ENCODE peak calls at places on chromosomes 12 and 14, in ten cellular contexts. T is testis, L is fibroblast of mammary gland, Y is fibroblast of villous mesenchyme, O is GM12878, F is AG10803, C is stomach, S is A549, E is heart right ventricle, J is tibial nerve. D is an unnamed sample.

GRCh38 chr12:76952995-76953394 is 74.2 kb upstream of the CSRP2 start:
- DNase-seq in F (no peak), L (no peak), O (no peak), C (no peak), J (no peak), E (no peak), T (no peak), S (peak), Y (no peak), D (no peak)

GRCh38 chr12:55681142-55682077 is 26.3 kb downstream of the ITGA7 start:
- DNase-seq in T (peak), J (no peak), S (peak), C (peak), E (peak), F (peak), O (no peak), L (peak), Y (peak), D (peak)

GRCh38 chr12:31518680-31519227 is 72.2 kb downstream of the DENND5B start:
- DNase-seq in F (peak), S (peak), T (peak), C (no peak), J (no peak), Y (peak), E (no peak), L (peak), O (no peak), D (peak)

GRCh38 chr12:6821271-6821673 is 349 bp upstream of the GPR162 start:
- DNase-seq in L (peak), J (peak), E (peak), F (peak), O (no peak), T (peak), C (peak), Y (peak), S (peak), D (peak)

GRCh38 chr14:81331229-81332026 is 68.7 kb downstream of the STON2 start:
- DNase-seq in J (no peak), C (no peak), O (no peak), F (no peak), S (no peak), T (no peak), Y (no peak), E (no peak), L (no peak), D (no peak)

GRCh38 chr14:22226381-22226780 is 362.6 kb downstream of the DAD1 start:
- DNase-seq in E (no peak), Y (no peak), S (peak), J (no peak), L (no peak), F (no peak), C (no peak), O (no peak), T (no peak), D (peak)

GRCh38 chr12:7324176-7324575 is 20.3 kb downstream of the ACSM4 start:
- DNase-seq in J (no peak), S (no peak), L (no peak), O (no peak), Y (no peak), E (no peak), C (no peak), F (no peak), T (no peak), D (no peak)

GRCh38 chr14:68853749-68854148 is 60.9 kb upstream of the ZFP36L1 start:
- DNase-seq in J (no peak), E (no peak), T (no peak), F (no peak), L (no peak), O (no peak), Y (no peak), S (no peak), C (peak), D (peak)

GRCh38 chr14:96055065-96055752 is 16.0 kb downstream of the C14orf132 start:
- DNase-seq in T (no peak), O (no peak), J (no peak), L (peak), F (no peak), E (no peak), S (no peak), Y (peak), C (peak), D (no peak)

GRCh38 chr12:11794311-11794710 is 144.8 kb downstream of the ETV6 start:
- DNase-seq in J (no peak), O (no peak), T (no peak), F (no peak), S (no peak), L (no peak), E (no peak), C (no peak), Y (no peak), D (no peak)

GRCh38 chr12:53806689-53807088 is 54.9 kb upstream of the CISTR start:
- DNase-seq in J (no peak), T (no peak), L (peak), S (no peak), E (no peak), O (no peak), Y (peak), C (no peak), F (no peak), D (no peak)

GRCh38 chr14:69441948-69442347 is 42.6 kb upstream of the PLEKHD1 start:
- DNase-seq in Y (no peak), S (no peak), C (no peak), E (no peak), L (no peak), T (no peak), O (peak), F (peak), J (no peak), D (no peak)

GRCh38 chr12:49549735-49550710 is 11.2 kb downstream of the KCNH3 start:
- DNase-seq in S (no peak), T (no peak), J (no peak), C (no peak), O (no peak), L (no peak), Y (no peak), F (no peak), E (no peak), D (peak)

GRCh38 chr12:2418579-2418978 is 365.8 kb downstream of the CACNA1C start:
- DNase-seq in C (no peak), L (no peak), Y (no peak), O (no peak), T (no peak), F (no peak), S (no peak), J (no peak), E (no peak), D (no peak)

GRCh38 chr14:88321692-88322504 is 1.2 kb downstream of the KCNK10 start:
- DNase-seq in E (no peak), J (no peak), C (no peak), S (no peak), O (no peak), T (no peak), L (no peak), F (no peak), Y (no peak), D (peak)

GRCh38 chr14:78022059-78022458 is 148.1 kb upstream of the NRXN3 start:
- DNase-seq in L (peak), J (peak), O (peak), T (peak), Y (peak), E (peak), C (peak), F (peak), S (peak), D (peak)
- H3K4me3 ChIP-seq in L (no peak), J (no peak), O (no peak), T (no peak), Y (no peak), E (no peak), C (no peak), F (no peak), S (no peak), D (no peak)

DNA sequence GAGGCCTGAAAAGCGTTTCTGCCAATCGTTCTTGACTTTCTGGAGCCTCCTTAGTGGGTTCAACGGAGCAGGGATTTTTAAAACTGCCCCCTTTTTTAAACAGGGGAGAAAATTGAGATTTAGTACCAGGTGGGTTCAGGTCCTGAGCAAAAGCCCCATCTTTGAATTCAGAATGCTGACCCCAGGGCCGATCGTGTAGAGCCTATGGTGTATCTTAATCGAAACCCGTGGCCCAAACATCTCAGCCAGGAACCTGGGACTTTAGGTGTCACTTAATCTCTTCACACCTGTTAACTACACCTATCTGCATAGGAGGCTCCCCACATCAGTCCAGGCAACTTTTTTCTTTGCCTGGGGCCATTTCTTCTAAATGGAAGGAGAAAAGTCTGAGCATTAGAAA is 6.4 kb upstream of the TBX5 start:
- DNase-seq in F (no peak), E (no peak), L (no peak), S (no peak), O (no peak), T (no peak), Y (no peak), C (no peak), J (no peak), D (peak)
- H3K4me3 ChIP-seq in F (no peak), E (no peak), L (no peak), S (no peak), O (no peak), T (no peak), Y (no peak), C (no peak), J (no peak), D (no peak)

GRCh38 chr14:75281691-75282000 is 3.0 kb downstream of the FOS start:
- DNase-seq in Y (no peak), L (no peak), O (no peak), S (no peak), F (no peak), T (no peak), C (no peak), E (no peak), J (no peak), D (no peak)

GRCh38 chr14:75280831-75281690 is 2.4 kb downstream of the FOS start:
- DNase-seq in C (no peak), F (peak), Y (peak), O (no peak), J (peak), S (peak), T (no peak), E (no peak), L (no peak), D (peak)

GRCh38 chr14:75279739-75280447 is 1.3 kb downstream of the FOS start:
- DNase-seq in O (no peak), S (no peak), F (peak), T (peak), Y (peak), E (no peak), J (no peak), L (no peak), C (no peak), D (peak)

GRCh38 chr14:75279153-75279738 is 618 bp downstream of the FOS start:
- DNase-seq in Y (peak), S (peak), J (peak), F (peak), L (peak), E (peak), O (no peak), T (peak), C (no peak), D (no peak)

GRCh38 chr14:75280448-75280830 is 1.8 kb downstream of the FOS start:
- DNase-seq in S (no peak), T (no peak), C (no peak), L (no peak), J (no peak), E (no peak), F (no peak), Y (no peak), O (no peak), D (no peak)
- H3K4me3 ChIP-seq in S (no peak), T (peak), C (peak), L (peak), J (peak), E (peak), F (peak), Y (peak), O (no peak), D (peak)

GRCh38 chr14:74945852-74946658 is 9.3 kb downstream of the PGF start:
- DNase-seq in S (peak), F (peak), T (peak), J (peak), Y (peak), L (peak), E (peak), O (no peak), C (peak), D (peak)
- H3K4me3 ChIP-seq in S (no peak), F (no peak), T (no peak), J (no peak), Y (no peak), L (peak), E (peak), O (no peak), C (no peak), D (no peak)

D was measured in endodermal cell.